ENCODE peak calls at places on chromosomes 12 and 14, in eight cellular contexts. One of them, this sample, is unnamed.

GRCh38 chr12:49838973-49839633 is 3.8 kb downstream of the BCDIN3D start:
- DNase-seq in GM12892: no peak
- DNase-seq in activated CD8-positive, alpha-beta T cell treated with anti-CD3 and anti-CD28 coated beads for 36 hours: peak; percentile 61
- DNase-seq in WTC11: no peak
- DNase-seq in BE2C: peak; percentile 52
- DNase-seq in neural progenitor cell: peak; percentile 60
- DNase-seq in neuronal stem cell: no peak
- DNase-seq in brain microvascular endothelial cell: peak; percentile 50
- DNase-seq in this sample: peak; percentile 40

GRCh38 chr12:50637870-50638481 is 125.9 kb upstream of the ATF1 start:
- DNase-seq in neuronal stem cell: no peak
- DNase-seq in WTC11: no peak
- DNase-seq in BE2C: no peak
- DNase-seq in brain microvascular endothelial cell: peak; percentile 20
- DNase-seq in activated CD8-positive, alpha-beta T cell treated with anti-CD3 and anti-CD28 coated beads for 36 hours: no peak
- DNase-seq in neural progenitor cell: peak; percentile 66
- DNase-seq in GM12892: no peak
- DNase-seq in this sample: no peak

GRCh38 chr14:101286271-101287018 is 274.9 kb upstream of the DIO3 start:
- DNase-seq in GM12892: no peak
- DNase-seq in WTC11: no peak
- DNase-seq in BE2C: no peak
- DNase-seq in neuronal stem cell: no peak
- DNase-seq in brain microvascular endothelial cell: no peak
- DNase-seq in activated CD8-positive, alpha-beta T cell treated with anti-CD3 and anti-CD28 coated beads for 36 hours: no peak
- DNase-seq in neural progenitor cell: no peak
- DNase-seq in this sample: no peak

GRCh38 chr14:92564361-92565039 is 50.9 kb downstream of the RIN3 start:
- DNase-seq in WTC11: no peak
- DNase-seq in GM12892: no peak
- DNase-seq in neuronal stem cell: no peak
- DNase-seq in activated CD8-positive, alpha-beta T cell treated with anti-CD3 and anti-CD28 coated beads for 36 hours: no peak
- DNase-seq in brain microvascular endothelial cell: no peak
- DNase-seq in neural progenitor cell: no peak
- DNase-seq in BE2C: no peak
- DNase-seq in this sample: no peak

GRCh38 chr14:68199465-68200145 is 380.0 kb downstream of the RAD51B start:
- DNase-seq in brain microvascular endothelial cell: peak; percentile 82
- DNase-seq in BE2C: no peak
- DNase-seq in activated CD8-positive, alpha-beta T cell treated with anti-CD3 and anti-CD28 coated beads for 36 hours: no peak
- DNase-seq in neural progenitor cell: peak; percentile 86
- DNase-seq in GM12892: no peak
- DNase-seq in WTC11: peak; percentile 36
- DNase-seq in neuronal stem cell: peak; percentile 67
- DNase-seq in this sample: no peak

GRCh38 chr14:91246051-91246852 is 1.7 kb upstream of the GPR68 start:
- DNase-seq in activated CD8-positive, alpha-beta T cell treated with anti-CD3 and anti-CD28 coated beads for 36 hours: peak; percentile 89
- DNase-seq in WTC11: no peak
- DNase-seq in neuronal stem cell: no peak
- DNase-seq in GM12892: no peak
- DNase-seq in neural progenitor cell: no peak
- DNase-seq in brain microvascular endothelial cell: no peak
- DNase-seq in BE2C: no peak
- DNase-seq in this sample: no peak

GRCh38 chr12:13192719-13193118 is 3.8 kb upstream of the EMP1 start:
- DNase-seq in WTC11: no peak
- DNase-seq in GM12892: no peak
- DNase-seq in activated CD8-positive, alpha-beta T cell treated with anti-CD3 and anti-CD28 coated beads for 36 hours: no peak
- DNase-seq in BE2C: no peak
- DNase-seq in neural progenitor cell: no peak
- DNase-seq in neuronal stem cell: no peak
- DNase-seq in brain microvascular endothelial cell: no peak
- DNase-seq in this sample: no peak

GRCh38 chr14:62455446-62455845 is 589.8 kb downstream of the KCNH5 start:
- DNase-seq in brain microvascular endothelial cell: no peak
- DNase-seq in activated CD8-positive, alpha-beta T cell treated with anti-CD3 and anti-CD28 coated beads for 36 hours: no peak
- DNase-seq in BE2C: no peak
- DNase-seq in WTC11: no peak
- DNase-seq in neural progenitor cell: no peak
- DNase-seq in GM12892: no peak
- DNase-seq in neuronal stem cell: no peak
- DNase-seq in this sample: no peak

GRCh38 chr12:3962661-3963483 is 89.7 kb upstream of the PARP11 start:
- DNase-seq in neuronal stem cell: no peak
- DNase-seq in brain microvascular endothelial cell: no peak
- DNase-seq in WTC11: no peak
- DNase-seq in BE2C: no peak
- DNase-seq in neural progenitor cell: no peak
- DNase-seq in activated CD8-positive, alpha-beta T cell treated with anti-CD3 and anti-CD28 coated beads for 36 hours: peak; percentile 79
- DNase-seq in GM12892: no peak
- DNase-seq in this sample: no peak

GRCh38 chr12:102172436-102172835 is 25.2 kb downstream of the PMCH start:
- DNase-seq in neural progenitor cell: no peak
- DNase-seq in activated CD8-positive, alpha-beta T cell treated with anti-CD3 and anti-CD28 coated beads for 36 hours: no peak
- DNase-seq in brain microvascular endothelial cell: peak; percentile 62
- DNase-seq in BE2C: no peak
- DNase-seq in GM12892: no peak
- DNase-seq in neuronal stem cell: no peak
- DNase-seq in WTC11: no peak
- DNase-seq in this sample: no peak

GRCh38 chr14:22560638-22561365 is 28.2 kb downstream of the DAD1 start:
- DNase-seq in neuronal stem cell: no peak
- DNase-seq in BE2C: no peak
- DNase-seq in activated CD8-positive, alpha-beta T cell treated with anti-CD3 and anti-CD28 coated beads for 36 hours: peak; percentile 58
- DNase-seq in GM12892: no peak
- DNase-seq in neural progenitor cell: no peak
- DNase-seq in WTC11: no peak
- DNase-seq in brain microvascular endothelial cell: no peak
- DNase-seq in this sample: no peak

GRCh38 chr12:32489070-32489469 is 89.7 kb downstream of the FGD4 start:
- DNase-seq in neural progenitor cell: no peak
- DNase-seq in brain microvascular endothelial cell: no peak
- DNase-seq in BE2C: no peak
- DNase-seq in GM12892: no peak
- DNase-seq in activated CD8-positive, alpha-beta T cell treated with anti-CD3 and anti-CD28 coated beads for 36 hours: no peak
- DNase-seq in neuronal stem cell: no peak
- DNase-seq in WTC11: no peak
- DNase-seq in this sample: no peak

GRCh38 chr14:96501383-96501745 is 818 bp upstream of the PAPOLA start:
- DNase-seq in BE2C: no peak
- DNase-seq in neuronal stem cell: no peak
- DNase-seq in WTC11: no peak
- DNase-seq in activated CD8-positive, alpha-beta T cell treated with anti-CD3 and anti-CD28 coated beads for 36 hours: peak; percentile 50
- DNase-seq in GM12892: no peak
- DNase-seq in brain microvascular endothelial cell: peak; percentile 0
- DNase-seq in neural progenitor cell: no peak
- DNase-seq in this sample: peak; percentile 11

This sample was measured in foreskin melanocyte.